ENCODE peak calls at places on chromosomes 3 and 15, in five cellular contexts. A, N, U, L and Y are unnamed samples.

GRCh38 chr3:79410136-79410535 is 357.7 kb downstream of the ROBO1 start:
- DNase-seq in L (no peak), N (no peak), A (no peak), U (no peak), Y (no peak)

GRCh38 chr15:101052031-101052620 is 133.0 kb downstream of the LRRK1 start:
- DNase-seq in U (no peak), A (no peak), L (peak), N (no peak), Y (no peak)

GRCh38 chr3:60953406-60953805 is 297.8 kb downstream of the FHIT start:
- DNase-seq in L (no peak), A (no peak), U (peak), N (no peak), Y (peak)

GRCh38 chr3:132343018-132343612 is 25.9 kb downstream of the ACP3 start:
- DNase-seq in U (peak), N (peak), A (peak), L (peak), Y (peak)

GRCh38 chr3:124504332-124505059 is 225.8 kb upstream of the UMPS start:
- DNase-seq in N (no peak), L (no peak), A (peak), U (peak), Y (peak)

GRCh38 chr3:118987466-118987865 is 47.2 kb downstream of the IGSF11 start:
- DNase-seq in N (no peak), L (no peak), U (no peak), A (peak), Y (peak)

GRCh38 chr3:114557791-114558190 is 264.0 kb downstream of the TIGIT start:
- DNase-seq in N (no peak), A (peak), L (no peak), U (no peak), Y (no peak)

GRCh38 chr3:194671511-194671899 is 486 bp downstream of the LSG1 start:
- DNase-seq in L (peak), U (peak), N (no peak), A (peak), Y (peak)

GRCh38 chr15:26892119-26892518 is 25.3 kb downstream of the GABRA5 start:
- DNase-seq in N (no peak), U (no peak), A (no peak), L (no peak), Y (no peak)

GRCh38 chr15:74376825-74377581 is 9.6 kb upstream of the CYP11A1 start:
- DNase-seq in U (no peak), L (no peak), N (no peak), A (no peak), Y (no peak)

GRCh38 chr3:119290613-119291012 is 3.6 kb upstream of the ARHGAP31 start:
- DNase-seq in U (no peak), L (no peak), N (no peak), A (no peak), Y (no peak)

GRCh38 chr15:71571641-71572040 is 238.7 kb upstream of the NR2E3 start:
- DNase-seq in L (no peak), A (no peak), U (no peak), N (peak), Y (no peak)

GRCh38 chr3:156577731-156578130 is 22.8 kb upstream of the SSR3 start:
- DNase-seq in U (no peak), A (no peak), L (no peak), N (no peak), Y (peak)

GRCh38 chr3:105786241-105786640 is 82.6 kb downstream of the CBLB start:
- DNase-seq in L (no peak), U (no peak), N (no peak), A (no peak), Y (no peak)

GRCh38 chr3:194893121-194893979 is 207.7 kb downstream of the FAM43A start:
- DNase-seq in U (no peak), L (no peak), A (no peak), N (no peak), Y (no peak)

GRCh38 chr3:187802928-187803259 is 57.6 kb upstream of the BCL6 start:
- DNase-seq in N (no peak), L (peak), A (no peak), U (no peak), Y (no peak)

GRCh38 chr3:141632779-141633374 is 105.2 kb upstream of the RNF7 start:
- DNase-seq in U (no peak), A (no peak), L (no peak), N (no peak), Y (no peak)

GRCh38 chr3:157786216-157786615 is 283.0 kb upstream of the VEPH1 start:
- DNase-seq in L (no peak), U (peak), A (no peak), N (no peak), Y (peak)

GRCh38 chr3:43055806-43056770 is 49.8 kb downstream of the POMGNT2 start:
- DNase-seq in L (peak), N (no peak), A (no peak), U (no peak), Y (no peak)